ENCODE peak calls at places on chromosomes 4 and X, in six cellular contexts. One of them, this sample, is unnamed.
A peak's percentile ranks its signal among the peaks of the same experiment; 100 is the strongest.

GRCh38 chr4:101230806-101231426 is 116.4 kb downstream of the PPP3CA start:
- DNase-seq in choroid plexus epithelial cell: no peak
- DNase-seq in brain microvascular endothelial cell: no peak
- DNase-seq in psoas muscle: no peak
- DNase-seq in MM.1S: no peak
- DNase-seq in BE2C: no peak
- DNase-seq in this sample: no peak

GRCh38 chr4:83138979-83139378 is 24.4 kb upstream of the PLAC8 start:
- DNase-seq in choroid plexus epithelial cell: no peak
- DNase-seq in psoas muscle: no peak
- DNase-seq in brain microvascular endothelial cell: no peak
- DNase-seq in MM.1S: no peak
- DNase-seq in BE2C: no peak
- DNase-seq in this sample: no peak

GRCh38 chr4:81360722-81361121 is 111.0 kb downstream of the RASGEF1B start:
- DNase-seq in choroid plexus epithelial cell: no peak
- DNase-seq in brain microvascular endothelial cell: no peak
- DNase-seq in psoas muscle: no peak
- DNase-seq in BE2C: no peak
- DNase-seq in MM.1S: no peak
- DNase-seq in this sample: no peak

GRCh38 chr4:114161809-114162208 is 182.4 kb upstream of the ARSJ start:
- DNase-seq in MM.1S: no peak
- DNase-seq in choroid plexus epithelial cell: no peak
- DNase-seq in brain microvascular endothelial cell: no peak
- DNase-seq in psoas muscle: no peak
- DNase-seq in BE2C: no peak
- DNase-seq in this sample: no peak

GRCh38 chr4:126591583-126591982 is 1041.2 kb upstream of the INTU start:
- DNase-seq in brain microvascular endothelial cell: no peak
- DNase-seq in BE2C: no peak
- DNase-seq in choroid plexus epithelial cell: peak; percentile 37
- DNase-seq in psoas muscle: no peak
- DNase-seq in MM.1S: no peak
- DNase-seq in this sample: no peak

GRCh38 chr4:8019396-8020365 is 80.0 kb upstream of the AFAP1 start:
- DNase-seq in MM.1S: no peak
- DNase-seq in psoas muscle: no peak
- DNase-seq in BE2C: no peak
- DNase-seq in choroid plexus epithelial cell: no peak
- DNase-seq in brain microvascular endothelial cell: no peak
- DNase-seq in this sample: no peak

GRCh38 chr4:142373610-142374009 is 472.5 kb downstream of the INPP4B start:
- DNase-seq in brain microvascular endothelial cell: no peak
- DNase-seq in MM.1S: no peak
- DNase-seq in BE2C: no peak
- DNase-seq in choroid plexus epithelial cell: peak; percentile 66
- DNase-seq in psoas muscle: no peak
- DNase-seq in this sample: no peak

GRCh38 chr4:153341575-153342090 is 2.9 kb upstream of the MND1 start:
- DNase-seq in BE2C: no peak
- DNase-seq in psoas muscle: no peak
- DNase-seq in MM.1S: no peak
- DNase-seq in brain microvascular endothelial cell: peak; percentile 40
- DNase-seq in choroid plexus epithelial cell: peak; percentile 42
- DNase-seq in this sample: no peak

GRCh38 chr4:41133619-41134018 is 80.7 kb downstream of the APBB2 start:
- DNase-seq in choroid plexus epithelial cell: no peak
- DNase-seq in brain microvascular endothelial cell: no peak
- DNase-seq in BE2C: no peak
- DNase-seq in MM.1S: no peak
- DNase-seq in psoas muscle: no peak
- DNase-seq in this sample: no peak

GRCh38 chr4:48985976-48986653 is at the start of gene CWH43:
- DNase-seq in MM.1S: no peak
- DNase-seq in psoas muscle: no peak
- DNase-seq in choroid plexus epithelial cell: no peak
- DNase-seq in brain microvascular endothelial cell: no peak
- DNase-seq in BE2C: no peak
- DNase-seq in this sample: peak; percentile 41

GRCh38 chrX:154734101-154734781 is 16.6 kb downstream of the GAB3 start:
- DNase-seq in BE2C: no peak
- DNase-seq in MM.1S: no peak
- DNase-seq in psoas muscle: peak; percentile 21
- DNase-seq in brain microvascular endothelial cell: peak; percentile 80
- DNase-seq in choroid plexus epithelial cell: peak; percentile 85
- DNase-seq in this sample: no peak

GRCh38 chr4:127782025-127782274 is 172 bp upstream of the HSPA4L start:
- DNase-seq in BE2C: peak; percentile 91
- DNase-seq in brain microvascular endothelial cell: peak; percentile 77
- DNase-seq in MM.1S: peak; percentile 93
- DNase-seq in choroid plexus epithelial cell: peak; percentile 86
- DNase-seq in psoas muscle: peak; percentile 84
- DNase-seq in this sample: peak; percentile 93

GRCh38 chrX:34555481-34555880 is 101.6 kb downstream of the TMEM47 start:
- DNase-seq in psoas muscle: no peak
- DNase-seq in brain microvascular endothelial cell: no peak
- DNase-seq in BE2C: no peak
- DNase-seq in MM.1S: no peak
- DNase-seq in choroid plexus epithelial cell: no peak
- DNase-seq in this sample: no peak

GRCh38 chrX:1725472-1725871 is 110.6 kb downstream of the ASMT start:
- DNase-seq in psoas muscle: no peak
- DNase-seq in choroid plexus epithelial cell: no peak
- DNase-seq in brain microvascular endothelial cell: no peak
- DNase-seq in BE2C: no peak
- DNase-seq in MM.1S: no peak
- DNase-seq in this sample: no peak

GRCh38 chr4:165343353-165344191 is 16.1 kb downstream of the MSMO1 start:
- DNase-seq in choroid plexus epithelial cell: no peak
- DNase-seq in BE2C: no peak
- DNase-seq in MM.1S: peak; percentile 9
- DNase-seq in psoas muscle: no peak
- DNase-seq in brain microvascular endothelial cell: no peak
- DNase-seq in this sample: no peak

GRCh38 chrX:17435476-17435875 is 60.5 kb downstream of the NHS start:
- DNase-seq in BE2C: no peak
- DNase-seq in brain microvascular endothelial cell: no peak
- DNase-seq in MM.1S: no peak
- DNase-seq in psoas muscle: no peak
- DNase-seq in choroid plexus epithelial cell: no peak
- DNase-seq in this sample: no peak

GRCh38 chr4:105967058-105967658 is 71.9 kb downstream of the NPNT start:
- DNase-seq in BE2C: peak; percentile 21
- DNase-seq in MM.1S: no peak
- DNase-seq in choroid plexus epithelial cell: no peak
- DNase-seq in psoas muscle: no peak
- DNase-seq in brain microvascular endothelial cell: no peak
- DNase-seq in this sample: no peak

GRCh38 chr4:110196206-110196870 is 2.1 kb downstream of the ELOVL6 start:
- DNase-seq in choroid plexus epithelial cell: peak; percentile 34
- DNase-seq in MM.1S: peak; percentile 34
- DNase-seq in psoas muscle: peak; percentile 35
- DNase-seq in brain microvascular endothelial cell: no peak
- DNase-seq in BE2C: peak; percentile 66
- DNase-seq in this sample: peak; percentile 68

GRCh38 chrX:129115104-129115503 is 408.2 kb downstream of the SMARCA1 start:
- DNase-seq in MM.1S: peak; percentile 48
- DNase-seq in psoas muscle: no peak
- DNase-seq in BE2C: peak; percentile 56
- DNase-seq in brain microvascular endothelial cell: peak; percentile 35
- DNase-seq in choroid plexus epithelial cell: peak; percentile 5
- DNase-seq in this sample: peak; percentile 38

GRCh38 chr4:147599764-147600163 is 17.4 kb upstream of the TMEM184C start:
- DNase-seq in MM.1S: no peak
- DNase-seq in choroid plexus epithelial cell: peak; percentile 63
- DNase-seq in brain microvascular endothelial cell: no peak
- DNase-seq in BE2C: no peak
- DNase-seq in psoas muscle: no peak
- DNase-seq in this sample: no peak

GRCh38 chr4:14620567-14621138 is 381.6 kb upstream of the CPEB2 start:
- DNase-seq in choroid plexus epithelial cell: no peak
- DNase-seq in psoas muscle: no peak
- DNase-seq in MM.1S: no peak
- DNase-seq in brain microvascular endothelial cell: no peak
- DNase-seq in BE2C: no peak
- DNase-seq in this sample: no peak
- TF ChIP-seq CTCF in choroid plexus epithelial cell: no peak
- TF ChIP-seq CTCF in psoas muscle: no peak
- TF ChIP-seq CTCF in MM.1S: no peak
- TF ChIP-seq CTCF in brain microvascular endothelial cell: no peak
- TF ChIP-seq CTCF in BE2C: no peak
- TF ChIP-seq CTCF in this sample: no peak

GRCh38 chr4:675036-675804 is 878 bp downstream of the MYL5 start:
- DNase-seq in choroid plexus epithelial cell: no peak
- DNase-seq in MM.1S: no peak
- DNase-seq in BE2C: peak; percentile 8
- DNase-seq in brain microvascular endothelial cell: no peak
- DNase-seq in psoas muscle: no peak
- DNase-seq in this sample: no peak

GRCh38 chr4:674172-675035 is at the start of the genes ATP5ME and MYL5:
- DNase-seq in MM.1S: peak; percentile 91
- DNase-seq in brain microvascular endothelial cell: peak; percentile 91
- DNase-seq in BE2C: peak; percentile 96
- DNase-seq in choroid plexus epithelial cell: peak; percentile 97
- DNase-seq in psoas muscle: peak; percentile 96
- DNase-seq in this sample: peak; percentile 95

GRCh38 chr4:677431-678293 is 3.3 kb downstream of the MYL5 start:
- DNase-seq in BE2C: no peak
- DNase-seq in choroid plexus epithelial cell: no peak
- DNase-seq in psoas muscle: no peak
- DNase-seq in brain microvascular endothelial cell: no peak
- DNase-seq in MM.1S: no peak
- DNase-seq in this sample: peak; percentile 34

GRCh38 chr4:676871-677235 is 2.5 kb downstream of the MYL5 start:
- DNase-seq in MM.1S: no peak
- DNase-seq in BE2C: no peak
- DNase-seq in brain microvascular endothelial cell: no peak
- DNase-seq in choroid plexus epithelial cell: no peak
- DNase-seq in psoas muscle: no peak
- DNase-seq in this sample: no peak

DNA sequence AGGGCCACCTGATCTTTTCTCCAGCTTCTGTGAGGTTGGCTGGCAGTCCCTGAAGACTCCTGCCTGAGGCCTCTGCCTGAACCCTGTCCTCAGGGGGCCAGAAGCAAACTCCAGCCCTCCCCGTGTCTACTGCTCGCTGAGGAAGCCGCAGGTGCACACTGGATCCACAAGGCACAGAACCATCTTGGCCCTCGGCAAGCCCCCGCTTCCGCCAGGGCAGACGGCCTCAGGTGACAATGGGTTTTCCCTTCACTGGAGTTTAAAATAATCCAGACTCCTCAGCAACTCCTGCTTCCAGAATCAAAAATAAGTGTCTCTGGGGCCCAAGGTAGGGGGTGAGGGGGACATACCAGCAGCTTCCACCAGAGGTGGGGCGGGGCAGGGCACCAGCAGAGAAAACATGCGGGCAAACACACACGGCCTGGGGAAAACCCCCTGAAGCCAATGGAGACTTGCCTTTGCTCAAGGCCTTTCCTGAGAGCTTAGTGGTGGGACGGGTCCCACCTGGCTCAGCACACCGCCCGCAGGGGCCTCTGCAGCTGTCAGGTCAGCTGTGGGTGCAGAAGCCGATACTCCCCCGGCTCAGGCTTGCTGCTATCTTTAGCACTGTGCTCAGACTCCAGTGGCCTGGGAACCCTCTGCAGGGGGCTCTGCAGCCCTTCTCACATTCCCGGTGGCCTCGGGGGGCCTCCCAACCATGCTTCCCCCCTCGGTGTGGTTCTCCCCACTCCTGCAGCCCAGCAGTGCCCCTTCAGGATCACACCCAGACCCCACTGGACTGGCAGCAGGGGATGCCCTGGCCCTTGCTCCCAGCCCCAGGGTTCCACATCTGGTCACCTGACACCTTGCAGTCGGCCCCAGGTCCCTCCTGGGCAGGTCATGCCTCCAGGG is 1.9 kb downstream of the MYL5 start:
- DNase-seq in MM.1S: no peak
- DNase-seq in choroid plexus epithelial cell: no peak
- DNase-seq in BE2C: no peak
- DNase-seq in psoas muscle: no peak
- DNase-seq in brain microvascular endothelial cell: no peak
- DNase-seq in this sample: peak; percentile 20
- TF ChIP-seq CTCF in MM.1S: no peak
- TF ChIP-seq CTCF in choroid plexus epithelial cell: no peak
- TF ChIP-seq CTCF in BE2C: no peak
- TF ChIP-seq CTCF in psoas muscle: no peak
- TF ChIP-seq CTCF in brain microvascular endothelial cell: no peak
- TF ChIP-seq CTCF in this sample: no peak

GRCh38 chr4:3515646-3516045 is 16.6 kb downstream of the LRPAP1 start:
- DNase-seq in BE2C: peak; percentile 12
- DNase-seq in choroid plexus epithelial cell: no peak
- DNase-seq in MM.1S: no peak
- DNase-seq in psoas muscle: peak; percentile 16
- DNase-seq in brain microvascular endothelial cell: no peak
- DNase-seq in this sample: peak; percentile 14

GRCh38 chr4:3516061-3516835 is 16.0 kb downstream of the LRPAP1 start:
- DNase-seq in choroid plexus epithelial cell: no peak
- DNase-seq in MM.1S: no peak
- DNase-seq in BE2C: peak; percentile 6
- DNase-seq in psoas muscle: no peak
- DNase-seq in brain microvascular endothelial cell: no peak
- DNase-seq in this sample: peak; percentile 10

GRCh38 chr4:3513807-3514206 is 18.4 kb downstream of the LRPAP1 start:
- DNase-seq in MM.1S: no peak
- DNase-seq in brain microvascular endothelial cell: no peak
- DNase-seq in BE2C: peak; percentile 8
- DNase-seq in psoas muscle: no peak
- DNase-seq in choroid plexus epithelial cell: no peak
- DNase-seq in this sample: no peak

GRCh38 chr4:3514221-3514780 is 17.9 kb downstream of the LRPAP1 start:
- DNase-seq in BE2C: peak; percentile 3
- DNase-seq in brain microvascular endothelial cell: no peak
- DNase-seq in choroid plexus epithelial cell: no peak
- DNase-seq in psoas muscle: no peak
- DNase-seq in MM.1S: no peak
- DNase-seq in this sample: peak; percentile 5

GRCh38 chr4:3514806-3515421 is 17.3 kb downstream of the LRPAP1 start:
- DNase-seq in BE2C: peak; percentile 46
- DNase-seq in choroid plexus epithelial cell: no peak
- DNase-seq in MM.1S: no peak
- DNase-seq in brain microvascular endothelial cell: no peak
- DNase-seq in psoas muscle: peak; percentile 28
- DNase-seq in this sample: peak; percentile 48
- TF ChIP-seq CTCF in BE2C: peak; percentile 36
- TF ChIP-seq CTCF in choroid plexus epithelial cell: peak; percentile 38
- TF ChIP-seq CTCF in MM.1S: no peak
- TF ChIP-seq CTCF in brain microvascular endothelial cell: peak; percentile 47
- TF ChIP-seq CTCF in psoas muscle: no peak
- TF ChIP-seq CTCF in this sample: peak; percentile 27

DNA sequence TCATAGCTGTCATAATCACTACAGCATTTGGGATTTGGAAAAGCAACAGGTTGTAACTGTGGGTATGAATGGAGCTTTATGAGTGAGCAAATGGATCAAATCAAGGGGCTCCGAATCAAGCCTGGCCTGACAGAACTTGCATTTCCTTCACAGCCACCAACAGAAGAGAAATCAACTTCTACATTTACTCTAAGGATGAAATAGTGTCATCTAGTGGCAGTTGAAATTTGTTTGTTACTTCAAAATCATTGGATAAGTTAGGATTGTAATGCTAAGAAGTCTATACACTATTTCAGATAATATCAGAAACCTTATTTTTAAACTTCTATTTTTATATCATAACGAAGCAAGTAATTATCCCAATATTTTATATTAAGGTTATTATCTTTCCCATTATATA is 10.7 kb upstream of the WDR17 start:
- DNase-seq in BE2C: no peak
- DNase-seq in MM.1S: peak; percentile 13
- DNase-seq in psoas muscle: no peak
- DNase-seq in brain microvascular endothelial cell: no peak
- DNase-seq in choroid plexus epithelial cell: peak; percentile 16
- DNase-seq in this sample: no peak
- TF ChIP-seq CTCF in BE2C: peak; percentile 31
- TF ChIP-seq CTCF in MM.1S: peak; percentile 35
- TF ChIP-seq CTCF in psoas muscle: no peak
- TF ChIP-seq CTCF in brain microvascular endothelial cell: peak; percentile 24
- TF ChIP-seq CTCF in choroid plexus epithelial cell: peak; percentile 36
- TF ChIP-seq CTCF in this sample: no peak

This sample was measured in glutamatergic neuron.